ENCODE peak calls at places on chromosomes 12 and 14, in six cellular contexts. J is head of caudate nucleus; M is HFF-Myc; L is stimulated activated CD4-positive, alpha-beta T cell treated with anti-CD3 and anti-CD28 coated beads, Interleukin-15, amount 100 ng/mL, for 24 hours; R is AG10803; Z is HFFc6. G is an unnamed sample.

GRCh38 chr14:88310457-88310856 is 12.6 kb downstream of the KCNK10 start:
- DNase-seq in J (no peak), M (no peak), L (no peak), R (no peak), Z (no peak), G (no peak)

GRCh38 chr14:100025111-100025510 is 40.1 kb upstream of the EVL start:
- DNase-seq in J (no peak), M (no peak), L (peak; percentile 42), R (peak; percentile 29), Z (peak; percentile 54), G (peak; percentile 29)

GRCh38 chr14:46940600-46940999 is 289.0 kb upstream of the RPL10L start:
- DNase-seq in J (no peak), M (no peak), L (no peak), R (no peak), Z (no peak), G (no peak)

GRCh38 chr12:119322324-119322723 is 12.2 kb upstream of the CCDC60 start:
- DNase-seq in J (no peak), M (no peak), L (no peak), R (no peak), Z (no peak), G (no peak)

GRCh38 chr12:76457010-76457409 is 102.6 kb downstream of the OSBPL8 start:
- DNase-seq in J (no peak), M (no peak), L (no peak), R (no peak), Z (no peak), G (no peak)

GRCh38 chr14:61153436-61153835 is 127.7 kb downstream of the TMEM30B start:
- DNase-seq in J (no peak), M (no peak), L (no peak), R (no peak), Z (no peak), G (no peak)

GRCh38 chr14:100890451-100890850 is 13.1 kb downstream of the RTL1 start:
- DNase-seq in J (no peak), M (no peak), L (no peak), R (no peak), Z (no peak), G (no peak)

GRCh38 chr14:61357118-61357517 is 35.7 kb downstream of the PRKCH start:
- DNase-seq in J (no peak), M (no peak), L (no peak), R (no peak), Z (no peak), G (no peak)

GRCh38 chr14:24366375-24366663 is 1.7 kb upstream of the NFATC4 start:
- DNase-seq in J (no peak), M (peak; percentile 48), L (no peak), R (no peak), Z (no peak), G (no peak)

GRCh38 chr14:37246427-37246829 is 48.7 kb downstream of the MIPOL1 start:
- DNase-seq in J (no peak), M (peak; percentile 14), L (no peak), R (peak; percentile 60), Z (peak; percentile 44), G (no peak)

GRCh38 chr12:89345830-89346740 is 6.2 kb downstream of the DUSP6 start:
- DNase-seq in J (peak; percentile 37), M (peak; percentile 86), L (peak; percentile 48), R (peak; percentile 59), Z (peak; percentile 46), G (peak; percentile 40)

GRCh38 chr12:108734200-108734906 is 3.0 kb upstream of the CORO1C start:
- DNase-seq in J (no peak), M (peak; percentile 68), L (peak; percentile 15), R (peak; percentile 89), Z (peak; percentile 97), G (peak; percentile 20)

GRCh38 chr12:59164991-59165718 is 244.9 kb upstream of the LRIG3 start:
- DNase-seq in J (no peak), M (peak; percentile 17), L (no peak), R (peak; percentile 68), Z (peak; percentile 55), G (no peak)

GRCh38 chr12:58819345-58819744 is 101.0 kb downstream of the LRIG3 start:
- DNase-seq in J (no peak), M (no peak), L (no peak), R (no peak), Z (no peak), G (no peak)

GRCh38 chr12:130545475-130545874 is 170.6 kb downstream of the RIMBP2 start:
- DNase-seq in J (no peak), M (no peak), L (no peak), R (no peak), Z (no peak), G (no peak)

GRCh38 chr12:116551952-116552749 is 7.0 kb upstream of the MAP1LC3B2 start:
- DNase-seq in J (no peak), M (no peak), L (no peak), R (peak; percentile 80), Z (peak; percentile 33), G (no peak)

GRCh38 chr12:24709201-24709600 is 239.7 kb downstream of the BCAT1 start:
- DNase-seq in J (no peak), M (no peak), L (no peak), R (peak; percentile 2), Z (no peak), G (no peak)

G was measured in stimulated activated naive CD8-positive, alpha-beta T cell treated with anti-CD3 and anti-CD28 coated beads, Interleukin-15, Interleukin-2, amounts not matched to agents 100 U/mL and 50 U/mL, for 24 hours.